ENCODE peak calls at places on chromosomes 3 and 15, in four cellular contexts. One of them, this sample, is unnamed.

GRCh38 chr3:102599819-102600576 is 165.2 kb downstream of the ZPLD1 start:
- DNase-seq in GM19239: no peak
- DNase-seq in H7: no peak
- DNase-seq in HEK293T: no peak
- DNase-seq in this sample: no peak

GRCh38 chr15:68787609-68788264 is 33.0 kb downstream of the ANP32A start:
- DNase-seq in HEK293T: no peak
- DNase-seq in H7: no peak
- DNase-seq in GM19239: no peak
- DNase-seq in this sample: no peak

GRCh38 chr3:114848643-114849350 is 298.3 kb downstream of the ZBTB20 start:
- DNase-seq in GM19239: no peak
- DNase-seq in H7: no peak
- DNase-seq in HEK293T: no peak
- DNase-seq in this sample: no peak

GRCh38 chr3:143421556-143421955 is 302.0 kb downstream of the CHST2 start:
- DNase-seq in H7: no peak
- DNase-seq in HEK293T: no peak
- DNase-seq in GM19239: no peak
- DNase-seq in this sample: no peak

GRCh38 chr15:77966540-77967290 is 110.8 kb downstream of the TBC1D2B start:
- DNase-seq in GM19239: no peak
- DNase-seq in HEK293T: peak; percentile 60
- DNase-seq in H7: peak; percentile 86
- DNase-seq in this sample: peak; percentile 70

GRCh38 chr15:63823253-63823844 is 10.4 kb downstream of the HERC1 start:
- DNase-seq in H7: no peak
- DNase-seq in HEK293T: no peak
- DNase-seq in GM19239: no peak
- DNase-seq in this sample: no peak

GRCh38 chr3:117912352-117912751 is 1122.3 kb downstream of the IGSF11 start:
- DNase-seq in HEK293T: no peak
- DNase-seq in GM19239: no peak
- DNase-seq in H7: no peak
- DNase-seq in this sample: no peak

GRCh38 chr3:170997966-170998913 is 28.3 kb downstream of the SLC2A2 start:
- DNase-seq in GM19239: no peak
- DNase-seq in H7: no peak
- DNase-seq in HEK293T: no peak
- DNase-seq in this sample: no peak

GRCh38 chr3:94036909-94037507 is 8.6 kb upstream of the STX19 start:
- DNase-seq in H7: peak; percentile 42
- DNase-seq in HEK293T: peak; percentile 30
- DNase-seq in GM19239: no peak
- DNase-seq in this sample: no peak

GRCh38 chr15:85463976-85464375 is 83.6 kb downstream of the AKAP13 start:
- DNase-seq in HEK293T: no peak
- DNase-seq in H7: no peak
- DNase-seq in GM19239: no peak
- DNase-seq in this sample: no peak

GRCh38 chr3:21826416-21826815 is 75.4 kb upstream of the ZNF385D start:
- DNase-seq in GM19239: no peak
- DNase-seq in HEK293T: no peak
- DNase-seq in H7: no peak
- DNase-seq in this sample: no peak

This sample was measured in CD8-positive, alpha-beta T cell.